ENCODE peak calls at places on chromosome 17, in nine cellular contexts. M is activated T-helper 1 cell treated with Interleukin-2 at 50 U/mL for 16 hours; H is adipocyte; C is CD4-positive, CD25-positive, alpha-beta regulatory T cell; G is epithelial cell of esophagus; U is T-helper 9 cell; T is tibial artery; E is activated T-cell treated with anti-CD3 and anti-CD28 coated beads, Interleukin-2, amount 50 U/mL, for 4 hours; K is GM06990. I is an unnamed sample.

GRCh38 chr17:79003661-79004411 is 5.7 kb downstream of the CANT1 start:
- DNase-seq in M (no peak), H (no peak), C (no peak), G (no peak), U (no peak), T (peak; percentile 53), E (no peak), K (no peak), I (no peak)

GRCh38 chr17:55870044-55870443 is 119.2 kb downstream of the PCTP start:
- DNase-seq in M (no peak), H (no peak), C (no peak), G (no peak), U (no peak), T (no peak), E (no peak), K (no peak), I (no peak)

GRCh38 chr17:3879591-3880417 is 13.0 kb downstream of the CAMKK1 start:
- DNase-seq in M (no peak), H (no peak), C (no peak), G (no peak), U (no peak), T (no peak), E (no peak), K (no peak), I (no peak)

GRCh38 chr17:74480290-74480689 is 13.9 kb downstream of the CD300A start:
- DNase-seq in M (no peak), H (no peak), C (no peak), G (no peak), U (no peak), T (no peak), E (no peak), K (no peak), I (no peak)

GRCh38 chr17:1485748-1486376 is 6.6 kb downstream of the MYO1C start:
- DNase-seq in M (peak; percentile 60), H (peak; percentile 79), C (peak; percentile 60), G (peak; percentile 57), U (peak; percentile 65), T (peak; percentile 89), E (peak; percentile 73), K (peak; percentile 74), I (peak; percentile 65)

GRCh38 chr17:30005709-30006320 is 64.4 kb downstream of the EFCAB5 start:
- DNase-seq in M (no peak), H (peak; percentile 23), C (no peak), G (peak; percentile 41), U (no peak), T (no peak), E (no peak), K (no peak), I (no peak)

GRCh38 chr17:82657926-82658325 is 9.7 kb upstream of the WDR45B start:
- DNase-seq in M (no peak), H (no peak), C (no peak), G (no peak), U (no peak), T (no peak), E (no peak), K (no peak), I (no peak)

GRCh38 chr17:81489986-81490598 is 22.5 kb downstream of the ACTG1 start:
- DNase-seq in M (no peak), H (no peak), C (no peak), G (no peak), U (no peak), T (no peak), E (no peak), K (no peak), I (no peak)

GRCh38 chr17:16906670-16907069 is 65.2 kb downstream of the TNFRSF13B start:
- DNase-seq in M (no peak), H (peak; percentile 32), C (no peak), G (no peak), U (no peak), T (no peak), E (no peak), K (no peak), I (no peak)

GRCh38 chr17:50274142-50274944 is at the start of gene TMEM92:
- DNase-seq in M (no peak), H (no peak), C (no peak), G (peak; percentile 77), U (no peak), T (peak; percentile 70), E (no peak), K (no peak), I (no peak)